ENCODE peak calls at places on chromosomes 5 and 9, in eight cellular contexts. I is esophagus squamous epithelium, D is uterus, Q is endothelial cell of umbilical vein, O is GM12878, A is lower leg skin, B is ovary, G is adrenal gland. Z is an unnamed sample.
A peak's percentile ranks its signal among the peaks of the same experiment; 100 is the strongest.

GRCh38 chr5:125401724-125402622 is 655.5 kb upstream of the ZNF608 start:
- DNase-seq in G (no peak), Q (no peak), O (no peak), A (no peak), I (no peak), B (no peak), D (no peak), Z (no peak)

GRCh38 chr5:68441309-68441708 is 225.8 kb downstream of the PIK3R1 start:
- DNase-seq in I (no peak), A (no peak), D (no peak), O (no peak), B (no peak), Q (no peak), G (no peak), Z (no peak)

GRCh38 chr9:4237748-4238511 is 61.9 kb downstream of the GLIS3 start:
- DNase-seq in B (no peak), Q (no peak), I (no peak), D (no peak), A (no peak), G (no peak), O (no peak), Z (no peak)

GRCh38 chr5:35393901-35394300 is 163.6 kb upstream of the PRLR start:
- DNase-seq in B (no peak), I (no peak), Q (no peak), D (no peak), A (no peak), O (peak; percentile 20), G (no peak), Z (no peak)

GRCh38 chr5:117230375-117230774 is 655.8 kb upstream of the SEMA6A start:
- DNase-seq in O (no peak), G (no peak), Q (no peak), A (no peak), B (no peak), D (no peak), I (no peak), Z (no peak)

GRCh38 chr9:137320555-137321384 is 18.7 kb upstream of the NRARP start:
- DNase-seq in G (peak; percentile 63), O (no peak), B (peak; percentile 35), Q (peak; percentile 92), A (peak; percentile 85), I (no peak), D (no peak), Z (no peak)

GRCh38 chr9:63817622-63818518 is 1467.1 kb downstream of the FOXD4L5 start:
- DNase-seq in O (peak; percentile 75), B (peak; percentile 47), A (peak; percentile 96), G (peak; percentile 81), Q (peak; percentile 18), D (peak; percentile 31), I (no peak), Z (no peak)

GRCh38 chr5:116573617-116574431 is 799 bp downstream of the SEMA6A start:
- DNase-seq in Q (peak; percentile 17), D (no peak), G (peak; percentile 65), O (no peak), A (peak; percentile 88), B (peak; percentile 52), I (no peak), Z (no peak)

GRCh38 chr5:72364961-72365360 is 44.8 kb downstream of the PTCD2 start:
- DNase-seq in O (no peak), I (no peak), D (no peak), A (no peak), B (no peak), Q (no peak), G (no peak), Z (no peak)

GRCh38 chr5:138565100-138565821 is 9.9 kb downstream of the HSPA9 start:
- DNase-seq in G (no peak), D (no peak), A (no peak), I (no peak), O (no peak), Q (no peak), B (no peak), Z (no peak)

GRCh38 chr9:7760014-7760415 is 39.6 kb downstream of the DMAC1 start:
- DNase-seq in I (no peak), O (no peak), D (no peak), A (no peak), B (no peak), G (no peak), Q (no peak), Z (no peak)

GRCh38 chr5:38734353-38734752 is 111.5 kb upstream of the OSMR start:
- DNase-seq in A (no peak), D (no peak), B (no peak), O (no peak), I (no peak), Q (no peak), G (no peak), Z (no peak)

GRCh38 chr9:73807956-73808355 is 656.3 kb downstream of the ANXA1 start:
- DNase-seq in I (no peak), A (no peak), G (no peak), B (no peak), D (no peak), Q (no peak), O (no peak), Z (no peak)

GRCh38 chr5:31361234-31361633 is 167.7 kb downstream of the CDH6 start:
- DNase-seq in D (no peak), B (no peak), A (no peak), O (no peak), I (no peak), G (no peak), Q (no peak), Z (peak; percentile 20)

GRCh38 chr9:78189461-78189860 is 46.4 kb upstream of the CEP78 start:
- DNase-seq in B (no peak), D (no peak), Q (no peak), A (no peak), I (no peak), O (no peak), G (no peak), Z (no peak)

GRCh38 chr5:56335212-56335611 is 102.1 kb upstream of the ANKRD55 start:
- DNase-seq in I (no peak), A (no peak), O (no peak), D (no peak), B (no peak), G (no peak), Q (no peak), Z (no peak)
- TF ChIP-seq POLR2A in I (no peak), A (no peak), O (no peak), D (no peak), B (no peak), G (no peak), Q (no peak), Z (no peak)

GRCh38 chr9:87722393-87722792 is 3.5 kb upstream of the CTSL start:
- DNase-seq in D (no peak), I (no peak), A (no peak), B (no peak), O (no peak), G (no peak), Q (no peak), Z (no peak)

GRCh38 chr9:87725356-87725899 is 491 bp upstream of the CTSL start:
- DNase-seq in D (peak; percentile 46), I (no peak), O (no peak), Q (no peak), A (peak; percentile 87), G (no peak), B (peak; percentile 58), Z (no peak)

DNA sequence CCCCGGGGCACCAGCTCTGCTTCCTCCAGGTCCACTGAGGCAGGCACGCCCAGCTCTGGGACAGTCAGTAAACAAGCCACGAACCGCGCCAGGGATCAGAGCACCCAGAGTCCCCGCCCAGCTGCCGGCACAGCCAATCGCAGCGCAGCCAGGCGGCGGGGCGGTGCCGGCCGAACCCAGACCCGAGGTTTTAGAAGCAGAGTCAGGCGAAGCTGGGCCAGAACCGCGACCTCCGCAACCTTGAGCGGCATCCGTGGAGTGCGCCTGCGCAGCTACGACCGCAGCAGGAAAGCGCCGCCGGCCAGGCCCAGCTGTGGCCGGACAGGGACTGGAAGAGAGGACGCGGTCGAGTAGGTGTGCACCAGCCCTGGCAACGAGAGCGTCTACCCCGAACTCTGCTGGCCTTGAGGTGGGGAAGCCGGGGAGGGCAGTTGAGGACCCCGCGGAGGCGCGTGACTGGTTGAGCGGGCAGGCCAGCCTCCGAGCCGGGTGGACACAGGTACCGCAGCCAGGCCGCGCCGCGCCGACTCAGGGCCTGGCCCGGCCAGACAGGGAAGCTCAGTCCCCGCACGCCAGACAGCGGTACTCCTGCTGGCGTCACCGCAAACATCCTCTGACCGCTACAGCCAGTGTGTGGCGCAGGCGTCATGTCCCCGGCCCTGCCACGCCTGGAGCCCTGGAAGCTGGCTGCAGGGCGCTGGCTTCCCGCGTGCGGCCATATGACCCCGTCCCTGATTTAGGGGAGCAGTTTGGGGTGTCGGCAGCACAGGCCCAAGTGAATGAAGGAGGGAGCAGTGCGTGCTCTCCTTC is at the start of gene CTSL:
- DNase-seq in A (peak; percentile 99), G (peak; percentile 98), B (peak; percentile 97), O (no peak), D (peak; percentile 96), I (peak; percentile 14), Q (peak; percentile 80), Z (peak; percentile 93)
- TF ChIP-seq POLR2A in A (no peak), G (peak; percentile 96), B (peak; percentile 68), O (no peak), D (peak; percentile 90), I (no peak), Q (peak; percentile 92), Z (peak; percentile 93)

GRCh38 chr9:124721109-124721850 is 49.8 kb downstream of the NR6A1 start:
- DNase-seq in Q (no peak), B (no peak), D (no peak), I (no peak), A (no peak), G (no peak), O (no peak), Z (no peak)

GRCh38 chr9:124724415-124725067 is 46.6 kb downstream of the NR6A1 start:
- DNase-seq in Q (no peak), A (no peak), G (no peak), D (no peak), I (no peak), B (no peak), O (no peak), Z (no peak)

GRCh38 chr9:124725068-124725452 is 46.1 kb downstream of the NR6A1 start:
- DNase-seq in G (no peak), A (no peak), D (no peak), I (no peak), Q (no peak), O (no peak), B (no peak), Z (no peak)

GRCh38 chr9:124720429-124721108 is 50.5 kb downstream of the NR6A1 start:
- DNase-seq in G (no peak), D (no peak), O (no peak), I (no peak), A (no peak), Q (no peak), B (no peak), Z (no peak)

GRCh38 chr9:124723352-124723751 is 47.8 kb downstream of the NR6A1 start:
- DNase-seq in I (no peak), O (no peak), A (no peak), B (no peak), G (no peak), Q (no peak), D (no peak), Z (no peak)
- TF ChIP-seq POLR2A in I (no peak), O (no peak), A (no peak), B (no peak), G (no peak), Q (no peak), D (no peak), Z (no peak)

DNA sequence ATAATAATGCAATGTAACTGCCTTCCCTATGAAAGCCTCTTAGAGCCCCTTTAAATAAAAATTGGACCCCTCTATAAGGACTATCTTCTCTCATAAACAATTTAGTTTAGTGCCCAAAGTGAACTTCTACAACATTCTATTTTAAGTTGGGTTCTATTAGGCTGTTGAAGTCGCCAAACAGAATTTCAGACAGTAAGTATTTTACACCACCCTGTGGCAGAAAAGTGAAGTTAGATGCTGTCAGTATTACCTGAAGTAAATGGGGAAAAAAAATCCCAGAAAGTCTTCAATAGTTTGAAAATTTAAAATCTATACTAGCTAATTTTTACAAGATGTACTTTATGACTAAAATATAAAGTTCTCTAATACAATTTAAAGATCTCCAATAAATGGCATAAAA is 29.5 kb downstream of the CAAP1 start:
- DNase-seq in D (no peak), Q (no peak), I (no peak), B (no peak), G (no peak), A (no peak), O (no peak), Z (no peak)
- TF ChIP-seq POLR2A in D (no peak), Q (no peak), I (no peak), B (no peak), G (no peak), A (no peak), O (no peak), Z (no peak)